ENCODE peak calls at places on chromosomes 16 and 17, in five cellular contexts. One of them, this sample, is unnamed.

GRCh38 chr17:75769536-75769935 is 4.5 kb upstream of the GALK1 start:
- DNase-seq in stimulated activated CD4-positive, alpha-beta T cell treated with anti-CD3 and anti-CD28 coated beads, Interleukin-4, amount 100 ng/mL, for 24 hours: no peak
- DNase-seq in H7: no peak
- DNase-seq in mesendoderm: no peak
- DNase-seq in left cardiac atrium: no peak
- DNase-seq in this sample: no peak

GRCh38 chr16:9797306-9797705 is 384.9 kb downstream of the GRIN2A start:
- DNase-seq in stimulated activated CD4-positive, alpha-beta T cell treated with anti-CD3 and anti-CD28 coated beads, Interleukin-4, amount 100 ng/mL, for 24 hours: no peak
- DNase-seq in H7: no peak
- DNase-seq in mesendoderm: no peak
- DNase-seq in left cardiac atrium: peak
- DNase-seq in this sample: no peak

GRCh38 chr17:49747632-49748031 is 16.3 kb downstream of the FAM117A start:
- DNase-seq in stimulated activated CD4-positive, alpha-beta T cell treated with anti-CD3 and anti-CD28 coated beads, Interleukin-4, amount 100 ng/mL, for 24 hours: no peak
- DNase-seq in H7: no peak
- DNase-seq in mesendoderm: no peak
- DNase-seq in left cardiac atrium: no peak
- DNase-seq in this sample: no peak

GRCh38 chr16:56470232-56470631 is 18.9 kb downstream of the OGFOD1 start:
- DNase-seq in stimulated activated CD4-positive, alpha-beta T cell treated with anti-CD3 and anti-CD28 coated beads, Interleukin-4, amount 100 ng/mL, for 24 hours: no peak
- DNase-seq in H7: no peak
- DNase-seq in mesendoderm: no peak
- DNase-seq in left cardiac atrium: no peak
- DNase-seq in this sample: no peak

GRCh38 chr17:78923660-78924453 is 1.3 kb downstream of the TIMP2 start:
- DNase-seq in stimulated activated CD4-positive, alpha-beta T cell treated with anti-CD3 and anti-CD28 coated beads, Interleukin-4, amount 100 ng/mL, for 24 hours: peak
- DNase-seq in H7: peak
- DNase-seq in mesendoderm: peak
- DNase-seq in left cardiac atrium: peak
- DNase-seq in this sample: peak

GRCh38 chr16:56780646-56781045 is 50.7 kb downstream of the NUP93 start:
- DNase-seq in stimulated activated CD4-positive, alpha-beta T cell treated with anti-CD3 and anti-CD28 coated beads, Interleukin-4, amount 100 ng/mL, for 24 hours: no peak
- DNase-seq in H7: no peak
- DNase-seq in mesendoderm: no peak
- DNase-seq in left cardiac atrium: no peak
- DNase-seq in this sample: no peak

GRCh38 chr16:17275076-17275732 is 195.6 kb downstream of the XYLT1 start:
- DNase-seq in stimulated activated CD4-positive, alpha-beta T cell treated with anti-CD3 and anti-CD28 coated beads, Interleukin-4, amount 100 ng/mL, for 24 hours: no peak
- DNase-seq in H7: no peak
- DNase-seq in mesendoderm: no peak
- DNase-seq in left cardiac atrium: no peak
- DNase-seq in this sample: no peak

GRCh38 chr17:64420143-64420670 is 28.7 kb upstream of the MILR1 start:
- DNase-seq in stimulated activated CD4-positive, alpha-beta T cell treated with anti-CD3 and anti-CD28 coated beads, Interleukin-4, amount 100 ng/mL, for 24 hours: peak
- DNase-seq in H7: peak
- DNase-seq in mesendoderm: peak
- DNase-seq in left cardiac atrium: no peak
- DNase-seq in this sample: peak

GRCh38 chr17:74429604-74430384 is 2.1 kb upstream of the GPRC5C start:
- DNase-seq in stimulated activated CD4-positive, alpha-beta T cell treated with anti-CD3 and anti-CD28 coated beads, Interleukin-4, amount 100 ng/mL, for 24 hours: no peak
- DNase-seq in H7: peak
- DNase-seq in mesendoderm: peak
- DNase-seq in left cardiac atrium: no peak
- DNase-seq in this sample: peak

GRCh38 chr17:1227917-1228751 is 42.1 kb upstream of the BHLHA9 start:
- DNase-seq in stimulated activated CD4-positive, alpha-beta T cell treated with anti-CD3 and anti-CD28 coated beads, Interleukin-4, amount 100 ng/mL, for 24 hours: no peak
- DNase-seq in H7: peak
- DNase-seq in mesendoderm: peak
- DNase-seq in left cardiac atrium: peak
- DNase-seq in this sample: peak

GRCh38 chr16:35249051-35249450 is 1789.6 kb downstream of the TP53TG3F start:
- DNase-seq in stimulated activated CD4-positive, alpha-beta T cell treated with anti-CD3 and anti-CD28 coated beads, Interleukin-4, amount 100 ng/mL, for 24 hours: no peak
- DNase-seq in H7: no peak
- DNase-seq in mesendoderm: no peak
- DNase-seq in left cardiac atrium: no peak
- DNase-seq in this sample: no peak

GRCh38 chr17:30104575-30105339 is 11.9 kb upstream of the NSRP1 start:
- DNase-seq in stimulated activated CD4-positive, alpha-beta T cell treated with anti-CD3 and anti-CD28 coated beads, Interleukin-4, amount 100 ng/mL, for 24 hours: peak
- DNase-seq in H7: peak
- DNase-seq in mesendoderm: peak
- DNase-seq in left cardiac atrium: peak
- DNase-seq in this sample: peak

GRCh38 chr17:78330570-78331224 is 29.2 kb downstream of the SOCS3 start:
- DNase-seq in stimulated activated CD4-positive, alpha-beta T cell treated with anti-CD3 and anti-CD28 coated beads, Interleukin-4, amount 100 ng/mL, for 24 hours: no peak
- DNase-seq in H7: no peak
- DNase-seq in mesendoderm: no peak
- DNase-seq in left cardiac atrium: no peak
- DNase-seq in this sample: no peak

GRCh38 chr16:69105501-69106361 is at the start of gene HAS3:
- DNase-seq in stimulated activated CD4-positive, alpha-beta T cell treated with anti-CD3 and anti-CD28 coated beads, Interleukin-4, amount 100 ng/mL, for 24 hours: peak
- DNase-seq in H7: peak
- DNase-seq in mesendoderm: peak
- DNase-seq in left cardiac atrium: peak
- DNase-seq in this sample: peak

GRCh38 chr17:12613566-12613965 is 52.1 kb upstream of the MYOCD start:
- DNase-seq in stimulated activated CD4-positive, alpha-beta T cell treated with anti-CD3 and anti-CD28 coated beads, Interleukin-4, amount 100 ng/mL, for 24 hours: no peak
- DNase-seq in H7: peak
- DNase-seq in mesendoderm: peak
- DNase-seq in left cardiac atrium: no peak
- DNase-seq in this sample: no peak

GRCh38 chr17:14101976-14102375 is 32.7 kb downstream of the COX10 start:
- DNase-seq in stimulated activated CD4-positive, alpha-beta T cell treated with anti-CD3 and anti-CD28 coated beads, Interleukin-4, amount 100 ng/mL, for 24 hours: no peak
- DNase-seq in H7: no peak
- DNase-seq in mesendoderm: no peak
- DNase-seq in left cardiac atrium: no peak
- DNase-seq in this sample: no peak

GRCh38 chr16:22388101-22388644 is 13.8 kb upstream of the CDR2 start:
- DNase-seq in stimulated activated CD4-positive, alpha-beta T cell treated with anti-CD3 and anti-CD28 coated beads, Interleukin-4, amount 100 ng/mL, for 24 hours: no peak
- DNase-seq in H7: no peak
- DNase-seq in mesendoderm: no peak
- DNase-seq in left cardiac atrium: no peak
- DNase-seq in this sample: no peak

GRCh38 chr17:51029568-51030463 is 90.9 kb downstream of the SPAG9 start:
- DNase-seq in stimulated activated CD4-positive, alpha-beta T cell treated with anti-CD3 and anti-CD28 coated beads, Interleukin-4, amount 100 ng/mL, for 24 hours: no peak
- DNase-seq in H7: no peak
- DNase-seq in mesendoderm: no peak
- DNase-seq in left cardiac atrium: no peak
- DNase-seq in this sample: no peak

GRCh38 chr17:8126306-8127066 is 2.6 kb upstream of the HES7 start:
- DNase-seq in stimulated activated CD4-positive, alpha-beta T cell treated with anti-CD3 and anti-CD28 coated beads, Interleukin-4, amount 100 ng/mL, for 24 hours: peak
- DNase-seq in H7: peak
- DNase-seq in mesendoderm: peak
- DNase-seq in left cardiac atrium: no peak
- DNase-seq in this sample: peak

GRCh38 chr16:31329671-31330552 is 25.1 kb upstream of the ITGAX start:
- DNase-seq in stimulated activated CD4-positive, alpha-beta T cell treated with anti-CD3 and anti-CD28 coated beads, Interleukin-4, amount 100 ng/mL, for 24 hours: no peak
- DNase-seq in H7: peak
- DNase-seq in mesendoderm: peak
- DNase-seq in left cardiac atrium: no peak
- DNase-seq in this sample: no peak

GRCh38 chr17:59748591-59748990 is 41.1 kb downstream of the VMP1 start:
- DNase-seq in stimulated activated CD4-positive, alpha-beta T cell treated with anti-CD3 and anti-CD28 coated beads, Interleukin-4, amount 100 ng/mL, for 24 hours: no peak
- DNase-seq in H7: no peak
- DNase-seq in mesendoderm: no peak
- DNase-seq in left cardiac atrium: no peak
- DNase-seq in this sample: no peak

GRCh38 chr17:21215935-21216334 is 2.0 kb upstream of the TMEM11 start:
- DNase-seq in stimulated activated CD4-positive, alpha-beta T cell treated with anti-CD3 and anti-CD28 coated beads, Interleukin-4, amount 100 ng/mL, for 24 hours: no peak
- DNase-seq in H7: no peak
- DNase-seq in mesendoderm: peak
- DNase-seq in left cardiac atrium: no peak
- DNase-seq in this sample: no peak

GRCh38 chr16:49970818-49971431 is 54.1 kb upstream of the CNEP1R1 start:
- DNase-seq in stimulated activated CD4-positive, alpha-beta T cell treated with anti-CD3 and anti-CD28 coated beads, Interleukin-4, amount 100 ng/mL, for 24 hours: no peak
- DNase-seq in H7: no peak
- DNase-seq in mesendoderm: no peak
- DNase-seq in left cardiac atrium: no peak
- DNase-seq in this sample: no peak

GRCh38 chr16:64406661-64407267 is 715.1 kb downstream of the CDH11 start:
- DNase-seq in stimulated activated CD4-positive, alpha-beta T cell treated with anti-CD3 and anti-CD28 coated beads, Interleukin-4, amount 100 ng/mL, for 24 hours: no peak
- DNase-seq in H7: no peak
- DNase-seq in mesendoderm: peak
- DNase-seq in left cardiac atrium: no peak
- DNase-seq in this sample: peak

GRCh38 chr17:43952724-43953666 is 745 bp downstream of the PYY start:
- DNase-seq in stimulated activated CD4-positive, alpha-beta T cell treated with anti-CD3 and anti-CD28 coated beads, Interleukin-4, amount 100 ng/mL, for 24 hours: no peak
- DNase-seq in H7: peak
- DNase-seq in mesendoderm: peak
- DNase-seq in left cardiac atrium: no peak
- DNase-seq in this sample: peak

GRCh38 chr17:68182940-68183551 is 64.8 kb upstream of the AMZ2 start:
- DNase-seq in stimulated activated CD4-positive, alpha-beta T cell treated with anti-CD3 and anti-CD28 coated beads, Interleukin-4, amount 100 ng/mL, for 24 hours: peak
- DNase-seq in H7: peak
- DNase-seq in mesendoderm: peak
- DNase-seq in left cardiac atrium: no peak
- DNase-seq in this sample: no peak

GRCh38 chr16:83158320-83158957 is 531.7 kb downstream of the CDH13 start:
- DNase-seq in stimulated activated CD4-positive, alpha-beta T cell treated with anti-CD3 and anti-CD28 coated beads, Interleukin-4, amount 100 ng/mL, for 24 hours: no peak
- DNase-seq in H7: no peak
- DNase-seq in mesendoderm: no peak
- DNase-seq in left cardiac atrium: no peak
- DNase-seq in this sample: no peak